ENCODE peak calls at places on chromosomes 3 and 15, in ten cellular contexts. Z is K562, I is upper lobe of left lung, A is ovary, V is transverse colon, H is GM12878, N is H1, P is suprapubic skin, F is stomach, W is sigmoid colon. Y is an unnamed sample.
A peak's percentile ranks its signal among the peaks of the same experiment; 100 is the strongest.

GRCh38 chr3:108818404-108818803 is 4.2 kb upstream of the TRAT1 start:
- DNase-seq in H (no peak), P (no peak), N (peak; percentile 34), V (peak; percentile 47), W (no peak), A (no peak), F (peak; percentile 28), I (no peak), Z (peak; percentile 2), Y (no peak)

GRCh38 chr15:81182031-81182745 is 14.5 kb upstream of the IL16 start:
- DNase-seq in W (no peak), V (no peak), P (peak; percentile 53), N (no peak), H (no peak), F (no peak), I (no peak), Z (no peak), A (no peak), Y (no peak)

GRCh38 chr3:99442599-99442998 is 195.8 kb upstream of the COL8A1 start:
- DNase-seq in Z (no peak), V (no peak), I (no peak), P (no peak), F (no peak), W (no peak), A (no peak), N (no peak), H (no peak), Y (no peak)

GRCh38 chr15:46386356-46386755 is 751.5 kb downstream of the SQOR start:
- DNase-seq in A (no peak), H (no peak), F (no peak), N (no peak), W (no peak), P (no peak), V (no peak), Z (no peak), I (no peak), Y (no peak)

GRCh38 chr15:80832676-80833075 is 53.5 kb downstream of the CEMIP start:
- DNase-seq in P (no peak), A (no peak), V (no peak), H (no peak), I (no peak), F (no peak), W (no peak), N (no peak), Z (no peak), Y (no peak)

GRCh38 chr15:77821188-77821958 is 188.7 kb upstream of the LINGO1 start:
- DNase-seq in Z (peak; percentile 77), A (no peak), V (peak; percentile 46), F (peak; percentile 63), W (no peak), I (no peak), P (no peak), N (peak; percentile 41), H (no peak), Y (peak; percentile 20)

GRCh38 chr3:87997966-87998365 is 60.8 kb downstream of the CGGBP1 start:
- DNase-seq in I (no peak), P (no peak), N (no peak), W (no peak), A (no peak), H (no peak), V (no peak), F (no peak), Z (no peak), Y (no peak)

GRCh38 chr15:33729648-33730047 is 238.6 kb upstream of the CHRM5 start:
- DNase-seq in V (no peak), P (no peak), H (no peak), A (no peak), Z (no peak), I (no peak), W (no peak), N (no peak), F (no peak), Y (no peak)

GRCh38 chr3:194483850-194484249 is 3.0 kb downstream of the ATP13A3 start:
- DNase-seq in W (no peak), P (no peak), H (no peak), I (no peak), A (no peak), N (no peak), F (no peak), Z (no peak), V (no peak), Y (no peak)

GRCh38 chr3:154779571-154779970 is 300.5 kb upstream of the MME start:
- DNase-seq in A (no peak), N (no peak), Z (no peak), I (no peak), V (no peak), H (no peak), P (no peak), F (no peak), W (no peak), Y (peak; percentile 62)

GRCh38 chr15:72063186-72063585 is 54.8 kb downstream of the MYO9A start:
- DNase-seq in N (no peak), P (no peak), W (no peak), H (no peak), V (no peak), I (no peak), F (no peak), Z (no peak), A (no peak), Y (no peak)

GRCh38 chr15:100890059-100890720 is 10.6 kb downstream of the ALDH1A3 start:
- DNase-seq in I (no peak), H (no peak), P (peak; percentile 45), Z (no peak), N (no peak), A (no peak), F (no peak), V (no peak), W (peak; percentile 32), Y (no peak)

GRCh38 chr15:100891316-100892012 is 11.8 kb downstream of the ALDH1A3 start:
- DNase-seq in H (no peak), V (no peak), W (peak; percentile 58), P (peak; percentile 77), N (no peak), F (peak; percentile 17), Z (no peak), I (no peak), A (no peak), Y (no peak)

GRCh38 chr15:100889359-100890058 is 9.9 kb downstream of the ALDH1A3 start:
- DNase-seq in I (no peak), P (peak; percentile 77), W (peak; percentile 85), A (peak; percentile 42), N (no peak), H (no peak), Z (no peak), V (peak; percentile 37), F (no peak), Y (peak; percentile 53)

GRCh38 chr15:100892013-100892355 is 12.4 kb downstream of the ALDH1A3 start:
- DNase-seq in W (peak; percentile 56), V (no peak), N (no peak), I (no peak), P (no peak), F (no peak), Z (no peak), A (no peak), H (no peak), Y (no peak)

GRCh38 chr15:100890850-100891249 is 11.2 kb downstream of the ALDH1A3 start:
- DNase-seq in V (no peak), F (peak; percentile 16), I (no peak), N (no peak), H (no peak), A (no peak), W (peak; percentile 14), Z (no peak), P (peak; percentile 55), Y (no peak)
- TF ChIP-seq EP300 in V (no peak), F (no peak), I (no peak), N (no peak), H (no peak), A (no peak), W (no peak), Z (no peak), P (no peak), Y (no peak)

DNA sequence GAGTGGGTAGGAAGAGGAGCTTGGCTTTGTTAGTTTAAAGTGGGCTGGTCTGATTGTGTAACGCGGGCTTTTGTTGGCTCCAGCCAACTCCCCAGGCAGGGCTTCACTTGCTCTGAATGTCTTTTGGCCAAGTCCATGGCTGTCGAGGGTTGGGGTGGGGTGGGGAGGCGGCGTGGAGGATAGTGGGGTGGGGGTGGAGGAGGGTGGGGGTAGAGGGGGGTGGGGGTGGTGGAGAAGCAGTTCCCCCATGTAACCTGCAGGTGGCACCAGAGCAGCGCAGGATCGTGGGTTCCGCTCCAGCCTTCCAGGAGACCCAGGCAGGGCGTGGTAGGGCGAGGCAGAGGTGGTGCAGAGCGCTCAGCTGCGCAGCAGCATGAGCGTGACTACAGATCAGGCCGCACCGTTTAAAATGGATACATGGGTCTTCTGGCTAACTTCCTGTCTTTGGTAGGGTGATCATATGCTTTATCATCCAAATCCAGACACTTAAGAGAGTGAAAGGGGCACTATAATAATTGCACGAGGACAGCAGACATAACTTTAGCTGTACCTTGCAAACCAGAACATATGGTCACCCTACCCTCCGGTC is 28.3 kb downstream of the GOLGA6A start:
- DNase-seq in H (peak; percentile 21), V (peak; percentile 80), P (peak; percentile 88), N (peak; percentile 21), Z (peak; percentile 92), F (peak; percentile 71), A (peak; percentile 78), W (peak; percentile 94), I (peak; percentile 78), Y (peak; percentile 64)
- H3K4me3 ChIP-seq in H (no peak overlapping the region), V (no peak overlapping the region), P (no peak overlapping the region), N (no peak overlapping the region), Z (no peak overlapping the region), F (no peak overlapping the region), A (no peak overlapping the region), W (no peak overlapping the region), I (no peak overlapping the region), Y (no peak overlapping the region)

GRCh38 chr15:98906712-98907083 is 100.9 kb downstream of the PGPEP1L start:
- DNase-seq in N (no peak), I (no peak), H (no peak), Z (no peak), V (no peak), F (peak; percentile 63), P (no peak), W (peak; percentile 79), A (no peak), Y (no peak)
- H3K36me3 ChIP-seq in N (peaks cover 2% of the 10 kb centered on the region), I (peaks cover 11% of the 10 kb centered on the region), H (no peaks in the 10 kb centered on the region), Z (no peaks in the 10 kb centered on the region), V (no peaks in the 10 kb centered on the region), F (peaks cover 16% of the 10 kb centered on the region), P (peaks cover 34% of the 10 kb centered on the region), W (peaks cover 25% of the 10 kb centered on the region), A (no peaks in the 10 kb centered on the region), Y (peaks cover 37% of the 10 kb centered on the region)

GRCh38 chr15:94610069-94610863 is 378.9 kb downstream of the MCTP2 start:
- DNase-seq in A (no peak), P (no peak), I (no peak), N (no peak), H (peak; percentile 23), V (no peak), Z (no peak), W (no peak), F (no peak), Y (no peak)

GRCh38 chr15:94611656-94612055 is 380.3 kb downstream of the MCTP2 start:
- DNase-seq in I (no peak), H (no peak), P (no peak), F (no peak), W (no peak), Z (no peak), V (no peak), A (no peak), N (no peak), Y (no peak)

GRCh38 chr15:94602771-94603474 is 371.6 kb downstream of the MCTP2 start:
- DNase-seq in N (no peak), I (no peak), V (no peak), W (no peak), P (no peak), Z (no peak), A (peak; percentile 28), H (no peak), F (no peak), Y (peak; percentile 16)

GRCh38 chr15:94607176-94607654 is 375.9 kb downstream of the MCTP2 start:
- DNase-seq in W (peak; percentile 83), H (no peak), P (no peak), F (no peak), V (peak; percentile 17), A (peak; percentile 21), I (no peak), Z (no peak), N (no peak), Y (peak; percentile 26)
- TF ChIP-seq EP300 in W (no peak), H (no peak), P (no peak), F (no peak), V (no peak), A (no peak), I (no peak), Z (no peak), N (no peak), Y (no peak)